ENCODE peak calls at places on chromosomes 7 and 10, in eight cellular contexts. One of them, this sample, is unnamed.

GRCh38 chr7:12594122-12594897 is 23.8 kb downstream of the SCIN start:
- DNase-seq in BJ: no peak
- DNase-seq in activated CD4-positive, alpha-beta T cell treated with anti-CD3 and anti-CD28 coated beads for 48 hours: no peak
- DNase-seq in pons: no peak
- DNase-seq in sigmoid colon: no peak
- DNase-seq in stimulated activated CD4-positive, alpha-beta T cell treated with anti-CD3 and anti-CD28 coated beads, Interleukin-4, amount 100 ng/mL, for 48 hours: no peak
- DNase-seq in lung: no peak
- DNase-seq in NCI-H2081: no peak
- DNase-seq in this sample: no peak

GRCh38 chr7:128353189-128353588 is 8.3 kb downstream of the PRRT4 start:
- DNase-seq in BJ: no peak
- DNase-seq in activated CD4-positive, alpha-beta T cell treated with anti-CD3 and anti-CD28 coated beads for 48 hours: no peak
- DNase-seq in pons: no peak
- DNase-seq in sigmoid colon: no peak
- DNase-seq in stimulated activated CD4-positive, alpha-beta T cell treated with anti-CD3 and anti-CD28 coated beads, Interleukin-4, amount 100 ng/mL, for 48 hours: no peak
- DNase-seq in lung: no peak
- DNase-seq in NCI-H2081: no peak
- DNase-seq in this sample: no peak

GRCh38 chr10:125562737-125563136 is 120.2 kb downstream of the TEX36 start:
- DNase-seq in BJ: no peak
- DNase-seq in activated CD4-positive, alpha-beta T cell treated with anti-CD3 and anti-CD28 coated beads for 48 hours: no peak
- DNase-seq in pons: no peak
- DNase-seq in sigmoid colon: no peak
- DNase-seq in stimulated activated CD4-positive, alpha-beta T cell treated with anti-CD3 and anti-CD28 coated beads, Interleukin-4, amount 100 ng/mL, for 48 hours: no peak
- DNase-seq in lung: no peak
- DNase-seq in NCI-H2081: no peak
- DNase-seq in this sample: no peak

GRCh38 chr7:138924551-138925225 is 56.5 kb downstream of the KIAA1549 start:
- DNase-seq in BJ: no peak
- DNase-seq in activated CD4-positive, alpha-beta T cell treated with anti-CD3 and anti-CD28 coated beads for 48 hours: no peak
- DNase-seq in pons: peak; percentile 50
- DNase-seq in sigmoid colon: no peak
- DNase-seq in stimulated activated CD4-positive, alpha-beta T cell treated with anti-CD3 and anti-CD28 coated beads, Interleukin-4, amount 100 ng/mL, for 48 hours: no peak
- DNase-seq in lung: no peak
- DNase-seq in NCI-H2081: peak; percentile 35
- DNase-seq in this sample: no peak

GRCh38 chr10:69474688-69475432 is 23.6 kb downstream of the TSPAN15 start:
- DNase-seq in BJ: peak; percentile 17
- DNase-seq in activated CD4-positive, alpha-beta T cell treated with anti-CD3 and anti-CD28 coated beads for 48 hours: no peak
- DNase-seq in pons: no peak
- DNase-seq in sigmoid colon: peak; percentile 83
- DNase-seq in stimulated activated CD4-positive, alpha-beta T cell treated with anti-CD3 and anti-CD28 coated beads, Interleukin-4, amount 100 ng/mL, for 48 hours: no peak
- DNase-seq in lung: no peak
- DNase-seq in NCI-H2081: no peak
- DNase-seq in this sample: no peak

GRCh38 chr10:815338-816104 is 116.0 kb downstream of the LARP4B start:
- DNase-seq in BJ: no peak
- DNase-seq in activated CD4-positive, alpha-beta T cell treated with anti-CD3 and anti-CD28 coated beads for 48 hours: no peak
- DNase-seq in pons: no peak
- DNase-seq in sigmoid colon: no peak
- DNase-seq in stimulated activated CD4-positive, alpha-beta T cell treated with anti-CD3 and anti-CD28 coated beads, Interleukin-4, amount 100 ng/mL, for 48 hours: no peak
- DNase-seq in lung: no peak
- DNase-seq in NCI-H2081: no peak
- DNase-seq in this sample: peak; percentile 12

GRCh38 chr10:126212653-126213052 is 175.6 kb downstream of the ADAM12 start:
- DNase-seq in BJ: no peak
- DNase-seq in activated CD4-positive, alpha-beta T cell treated with anti-CD3 and anti-CD28 coated beads for 48 hours: no peak
- DNase-seq in pons: no peak
- DNase-seq in sigmoid colon: no peak
- DNase-seq in stimulated activated CD4-positive, alpha-beta T cell treated with anti-CD3 and anti-CD28 coated beads, Interleukin-4, amount 100 ng/mL, for 48 hours: no peak
- DNase-seq in lung: no peak
- DNase-seq in NCI-H2081: no peak
- DNase-seq in this sample: no peak

GRCh38 chr7:42650701-42651100 is 261.2 kb downstream of the C7orf25 start:
- DNase-seq in BJ: no peak
- DNase-seq in activated CD4-positive, alpha-beta T cell treated with anti-CD3 and anti-CD28 coated beads for 48 hours: no peak
- DNase-seq in pons: no peak
- DNase-seq in sigmoid colon: no peak
- DNase-seq in stimulated activated CD4-positive, alpha-beta T cell treated with anti-CD3 and anti-CD28 coated beads, Interleukin-4, amount 100 ng/mL, for 48 hours: no peak
- DNase-seq in lung: no peak
- DNase-seq in NCI-H2081: no peak
- DNase-seq in this sample: no peak

GRCh38 chr10:97731346-97732051 is 5.4 kb upstream of the ZFYVE27 start:
- DNase-seq in BJ: no peak
- DNase-seq in activated CD4-positive, alpha-beta T cell treated with anti-CD3 and anti-CD28 coated beads for 48 hours: peak; percentile 63
- DNase-seq in pons: peak; percentile 91
- DNase-seq in sigmoid colon: peak; percentile 85
- DNase-seq in stimulated activated CD4-positive, alpha-beta T cell treated with anti-CD3 and anti-CD28 coated beads, Interleukin-4, amount 100 ng/mL, for 48 hours: no peak
- DNase-seq in lung: peak; percentile 73
- DNase-seq in NCI-H2081: peak; percentile 60
- DNase-seq in this sample: no peak

GRCh38 chr10:114492351-114493037 is 88.2 kb upstream of the AFAP1L2 start:
- DNase-seq in BJ: no peak
- DNase-seq in activated CD4-positive, alpha-beta T cell treated with anti-CD3 and anti-CD28 coated beads for 48 hours: peak; percentile 50
- DNase-seq in pons: no peak
- DNase-seq in sigmoid colon: no peak
- DNase-seq in stimulated activated CD4-positive, alpha-beta T cell treated with anti-CD3 and anti-CD28 coated beads, Interleukin-4, amount 100 ng/mL, for 48 hours: no peak
- DNase-seq in lung: no peak
- DNase-seq in NCI-H2081: no peak
- DNase-seq in this sample: no peak

GRCh38 chr7:27236053-27236410 is 6.6 kb upstream of the EVX1 start:
- DNase-seq in BJ: no peak
- DNase-seq in activated CD4-positive, alpha-beta T cell treated with anti-CD3 and anti-CD28 coated beads for 48 hours: no peak
- DNase-seq in pons: no peak
- DNase-seq in sigmoid colon: no peak
- DNase-seq in stimulated activated CD4-positive, alpha-beta T cell treated with anti-CD3 and anti-CD28 coated beads, Interleukin-4, amount 100 ng/mL, for 48 hours: no peak
- DNase-seq in lung: no peak
- DNase-seq in NCI-H2081: no peak
- DNase-seq in this sample: no peak

GRCh38 chr7:2195403-2196246 is 37.1 kb downstream of the MAD1L1 start:
- DNase-seq in BJ: no peak
- DNase-seq in activated CD4-positive, alpha-beta T cell treated with anti-CD3 and anti-CD28 coated beads for 48 hours: no peak
- DNase-seq in pons: peak; percentile 68
- DNase-seq in sigmoid colon: no peak
- DNase-seq in stimulated activated CD4-positive, alpha-beta T cell treated with anti-CD3 and anti-CD28 coated beads, Interleukin-4, amount 100 ng/mL, for 48 hours: no peak
- DNase-seq in lung: no peak
- DNase-seq in NCI-H2081: no peak
- DNase-seq in this sample: no peak